ENCODE peak calls at places on chromosomes 13 and 19, in five cellular contexts. D, T, Y, P and I are unnamed samples.

GRCh38 chr13:95968906-95969305 is 84.3 kb downstream of the UGGT2 start:
- DNase-seq in P (no peak), T (no peak), D (no peak), Y (no peak), I (no peak)

GRCh38 chr19:1774999-1775772 is 21.9 kb downstream of the ONECUT3 start:
- DNase-seq in T (no peak), D (no peak), P (no peak), Y (no peak), I (no peak)

GRCh38 chr19:48970139-48970766 is 5.1 kb downstream of the FTL start:
- DNase-seq in P (no peak), D (no peak), T (no peak), Y (no peak), I (no peak)

GRCh38 chr19:43618921-43619261 is 538 bp downstream of the ZNF428 start:
- DNase-seq in D (no peak), Y (no peak), P (no peak), T (no peak), I (no peak)

GRCh38 chr13:98827449-98827848 is 75.0 kb upstream of the SLC15A1 start:
- DNase-seq in Y (no peak), D (no peak), P (no peak), T (no peak), I (no peak)

GRCh38 chr13:33272531-33273124 is 12.9 kb downstream of the STARD13 start:
- DNase-seq in T (no peak), D (no peak), P (peak), Y (no peak), I (no peak)

GRCh38 chr19:610801-611505 is 21.3 kb downstream of the HCN2 start:
- DNase-seq in T (no peak), Y (peak), P (peak), D (peak), I (no peak)

GRCh38 chr19:45011959-45012358 is 10.7 kb downstream of the RELB start:
- DNase-seq in P (no peak), D (no peak), T (no peak), Y (no peak), I (no peak)

GRCh38 chr13:47126432-47126831 is 229.6 kb upstream of the HTR2A start:
- DNase-seq in P (no peak), Y (no peak), D (no peak), T (peak), I (no peak)

GRCh38 chr13:72726721-72727416 is 560 bp downstream of the MZT1 start:
- DNase-seq in D (peak), T (peak), P (peak), Y (peak), I (peak)

GRCh38 chr13:99414048-99414995 is 87.0 kb upstream of the TM9SF2 start:
- DNase-seq in Y (no peak), P (no peak), D (no peak), T (no peak), I (no peak)

GRCh38 chr13:48801255-48801654 is 147.5 kb downstream of the CYSLTR2 start:
- DNase-seq in P (no peak), T (no peak), Y (no peak), D (no peak), I (no peak)

GRCh38 chr19:33784432-33784831 is 12.2 kb upstream of the KCTD15 start:
- DNase-seq in P (no peak), D (no peak), T (no peak), Y (no peak), I (no peak)

GRCh38 chr19:52585101-52585500 is 15.0 kb downstream of the ZNF701 start:
- DNase-seq in P (no peak), D (no peak), T (peak), Y (no peak), I (no peak)

GRCh38 chr19:29675650-29676186 is 10.5 kb downstream of the PLEKHF1 start:
- DNase-seq in T (no peak), D (peak), Y (no peak), P (no peak), I (peak)

GRCh38 chr13:65468628-65469027 is 1761.5 kb downstream of the PCDH9 start:
- DNase-seq in P (no peak), T (no peak), D (no peak), Y (no peak), I (no peak)

GRCh38 chr19:42471554-42472249 is 29.0 kb upstream of the CXCL17 start:
- DNase-seq in P (peak), T (peak), D (no peak), Y (peak), I (no peak)

GRCh38 chr19:961866-962620 is 22.1 kb upstream of the WDR18 start:
- DNase-seq in P (peak), D (no peak), Y (peak), T (no peak), I (no peak)

GRCh38 chr19:49362048-49362925 is at the start of gene TEAD2:
- DNase-seq in T (peak), D (peak), P (peak), Y (peak), I (peak)

GRCh38 chr19:45400192-45400591 is 4.7 kb downstream of the PPP1R13L start:
- DNase-seq in Y (no peak), P (no peak), T (no peak), D (no peak), I (no peak)

GRCh38 chr13:23618341-23618740 is 48.1 kb downstream of the TNFRSF19 start:
- DNase-seq in D (no peak), P (no peak), T (no peak), Y (peak), I (no peak)

GRCh38 chr13:37747071-37747612 is 122.4 kb downstream of the TRPC4 start:
- DNase-seq in Y (no peak), P (no peak), T (no peak), D (no peak), I (no peak)

GRCh38 chr13:51625555-51626345 is 41.5 kb downstream of the WDFY2 start:
- DNase-seq in P (no peak), T (peak), Y (no peak), D (no peak), I (no peak)

GRCh38 chr13:50353651-50354415 is 338.6 kb downstream of the KCNRG start:
- DNase-seq in P (no peak), Y (no peak), D (no peak), T (peak), I (no peak)

GRCh38 chr13:95502216-95502615 is 50.3 kb upstream of the CLDN10 start:
- DNase-seq in T (no peak), P (no peak), Y (no peak), D (no peak), I (no peak)

GRCh38 chr19:15330801-15331418 is 1.4 kb downstream of the BRD4 start:
- DNase-seq in P (peak), D (no peak), Y (peak), T (peak), I (no peak)
- TF ChIP-seq POLR2A in P (no peak), D (no peak), Y (no peak), T (no peak), I (no peak)

GRCh38 chr19:5790573-5791520 is at the start of gene DUS3L:
- DNase-seq in T (peak), D (peak), P (peak), Y (peak), I (peak)
- TF ChIP-seq POLR2A in T (peak), D (peak), P (peak), Y (peak), I (peak)

DNA sequence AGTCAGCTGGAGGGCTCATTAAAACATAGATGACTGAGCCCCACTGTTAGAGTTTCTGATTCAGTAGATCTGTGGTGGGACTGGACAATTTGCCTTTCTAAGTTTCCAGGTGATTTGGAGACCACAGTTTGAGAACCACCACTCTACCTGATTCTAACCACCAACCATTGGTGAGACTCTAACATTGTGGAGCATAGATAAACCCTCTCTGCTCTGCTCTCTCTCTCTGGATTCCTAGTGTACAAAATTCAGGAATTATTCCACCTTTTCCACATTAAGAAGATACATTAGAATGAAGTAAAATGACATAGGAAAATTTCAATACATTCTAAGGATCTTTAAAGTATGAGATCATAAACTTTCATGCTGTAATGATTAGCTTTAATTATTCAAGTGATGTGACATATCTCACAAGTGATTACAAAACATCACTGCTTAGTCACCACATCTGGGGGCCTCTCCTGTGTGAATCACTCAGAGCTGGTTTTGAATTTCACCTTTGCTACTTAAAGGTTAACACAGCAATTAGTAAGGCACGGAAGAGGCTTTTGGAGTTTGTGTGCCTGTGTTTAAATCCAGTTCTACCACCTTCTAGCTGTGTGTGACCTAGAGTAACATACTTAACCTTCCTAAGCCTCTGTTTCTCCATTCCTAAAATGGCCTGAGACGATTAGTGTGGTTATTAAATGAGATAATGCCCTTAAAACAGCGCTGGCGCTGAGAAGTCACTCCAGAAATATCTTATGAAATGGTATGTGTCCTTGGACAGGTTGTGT is 78.5 kb upstream of the NBEA start:
- DNase-seq in T (no peak), Y (peak), P (no peak), D (no peak), I (no peak)
- TF ChIP-seq POLR2A in T (no peak), Y (no peak), P (no peak), D (no peak), I (no peak)

DNA sequence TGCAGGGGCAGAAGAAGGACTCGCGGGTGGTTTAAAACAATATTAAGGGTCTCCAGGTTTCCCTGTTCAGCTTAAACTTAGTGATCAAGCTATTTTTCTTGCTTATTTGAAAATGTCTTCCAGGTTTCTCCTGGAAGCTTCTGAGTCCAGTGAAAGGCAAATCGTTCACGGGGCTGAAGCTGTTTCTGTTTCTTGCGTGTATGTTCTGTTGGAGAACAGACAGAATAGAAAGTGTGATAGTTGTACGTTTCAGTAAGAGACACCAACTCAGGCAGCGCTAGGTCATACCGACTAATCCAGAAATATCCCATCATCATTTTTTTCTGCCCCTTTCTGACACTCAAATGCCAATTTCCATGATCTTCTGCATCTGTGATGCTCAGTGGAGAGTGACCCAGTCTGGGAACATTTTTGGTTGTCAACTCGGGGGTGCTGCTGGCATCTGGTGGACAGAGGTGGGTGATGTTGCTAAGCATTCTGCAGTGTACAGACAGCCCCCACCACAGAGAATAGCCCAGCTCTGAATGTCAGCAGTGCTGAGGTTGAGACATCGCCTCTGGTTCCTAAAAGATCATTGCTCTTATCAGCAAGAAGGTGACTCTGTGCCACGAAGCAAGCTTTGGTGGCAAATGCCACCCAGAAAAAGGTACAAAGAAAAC is 4.3 kb downstream of the KLF2 start:
- DNase-seq in T (no peak), Y (no peak), P (no peak), D (no peak), I (peak)
- TF ChIP-seq POLR2A in T (no peak), Y (peak), P (peak), D (peak), I (no peak)

DNA sequence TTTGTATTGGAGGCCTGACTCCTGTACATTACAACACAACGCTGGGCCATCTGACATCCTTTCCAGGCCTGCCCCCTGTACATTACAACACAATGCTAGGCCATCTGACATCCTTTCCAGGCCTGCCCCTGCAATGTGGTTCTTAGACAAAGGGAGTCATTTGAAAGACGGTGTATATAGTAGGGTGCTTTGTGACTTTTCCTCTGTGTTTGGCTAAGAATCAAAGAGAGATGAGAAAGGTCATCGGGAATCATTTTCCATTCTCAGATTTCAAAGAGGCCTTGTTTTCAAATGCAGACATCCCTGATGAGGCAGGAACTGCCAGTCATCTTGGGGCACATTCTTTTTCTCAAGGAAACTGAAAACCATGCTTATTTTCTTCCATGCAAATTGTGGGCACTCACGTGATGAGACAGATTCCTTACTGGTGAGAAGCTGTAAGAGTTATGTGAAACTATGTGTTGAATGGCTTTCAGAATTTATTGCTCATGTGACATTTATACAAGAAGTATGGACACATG is 551.6 kb downstream of the MYO16 start:
- DNase-seq in P (no peak), T (no peak), D (no peak), Y (peak), I (no peak)
- TF ChIP-seq POLR2A in P (no peak), T (no peak), D (no peak), Y (no peak), I (no peak)

GRCh38 chr13:41004875-41005693 is 14.0 kb downstream of the ELF1 start:
- DNase-seq in P (no peak), T (no peak), D (no peak), Y (no peak), I (no peak)
- TF ChIP-seq POLR2A in P (peak), T (no peak), D (no peak), Y (no peak), I (no peak)

DNA sequence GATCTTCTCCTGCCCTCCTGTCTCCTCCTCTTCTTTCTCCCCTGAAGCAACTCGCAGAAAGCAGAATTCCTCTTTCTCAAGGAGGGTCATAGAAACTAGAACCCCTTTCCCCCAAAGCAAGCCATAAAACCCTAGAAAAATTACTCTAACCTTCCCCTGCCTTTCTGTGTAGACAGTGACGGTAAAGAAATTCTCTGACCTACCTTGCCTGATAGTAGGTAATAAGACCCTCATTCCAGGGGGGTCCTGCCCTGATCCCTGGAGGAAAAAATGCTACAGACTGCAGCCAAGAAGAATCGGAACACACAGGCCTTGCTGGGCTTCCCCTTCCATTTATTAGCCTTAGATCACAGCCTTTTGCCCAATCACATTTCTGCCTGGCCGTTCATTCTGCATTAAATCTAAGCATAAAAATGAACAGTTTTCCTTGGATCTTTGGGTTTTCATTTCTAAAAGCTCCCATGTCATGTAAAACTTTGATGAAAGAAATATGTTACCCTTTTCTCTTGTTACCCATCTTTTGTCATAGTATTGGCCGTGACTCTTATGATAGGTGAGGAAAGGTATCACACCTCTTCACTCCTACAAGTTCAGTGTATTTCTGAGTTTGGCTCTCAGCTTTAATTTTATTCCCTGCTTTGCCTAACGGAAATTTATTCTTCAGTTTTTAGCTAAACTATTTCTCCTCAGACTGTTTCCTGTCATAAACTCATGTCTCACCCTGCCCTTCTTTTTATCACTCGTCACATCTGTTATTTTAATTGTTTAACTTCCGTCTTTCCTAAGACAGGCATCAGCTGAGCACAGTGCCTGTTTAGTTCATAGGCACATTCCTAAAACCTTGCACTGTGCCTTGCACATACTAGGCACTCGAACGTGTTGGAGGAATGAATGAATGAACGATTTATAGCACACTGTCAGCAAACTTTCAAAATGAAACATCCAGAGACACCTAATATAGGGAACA is 20.4 kb upstream of the CPB2 start:
- DNase-seq in P (no peak), D (no peak), T (no peak), Y (no peak), I (no peak)
- TF ChIP-seq POLR2A in P (no peak), D (no peak), T (no peak), Y (no peak), I (no peak)

DNA sequence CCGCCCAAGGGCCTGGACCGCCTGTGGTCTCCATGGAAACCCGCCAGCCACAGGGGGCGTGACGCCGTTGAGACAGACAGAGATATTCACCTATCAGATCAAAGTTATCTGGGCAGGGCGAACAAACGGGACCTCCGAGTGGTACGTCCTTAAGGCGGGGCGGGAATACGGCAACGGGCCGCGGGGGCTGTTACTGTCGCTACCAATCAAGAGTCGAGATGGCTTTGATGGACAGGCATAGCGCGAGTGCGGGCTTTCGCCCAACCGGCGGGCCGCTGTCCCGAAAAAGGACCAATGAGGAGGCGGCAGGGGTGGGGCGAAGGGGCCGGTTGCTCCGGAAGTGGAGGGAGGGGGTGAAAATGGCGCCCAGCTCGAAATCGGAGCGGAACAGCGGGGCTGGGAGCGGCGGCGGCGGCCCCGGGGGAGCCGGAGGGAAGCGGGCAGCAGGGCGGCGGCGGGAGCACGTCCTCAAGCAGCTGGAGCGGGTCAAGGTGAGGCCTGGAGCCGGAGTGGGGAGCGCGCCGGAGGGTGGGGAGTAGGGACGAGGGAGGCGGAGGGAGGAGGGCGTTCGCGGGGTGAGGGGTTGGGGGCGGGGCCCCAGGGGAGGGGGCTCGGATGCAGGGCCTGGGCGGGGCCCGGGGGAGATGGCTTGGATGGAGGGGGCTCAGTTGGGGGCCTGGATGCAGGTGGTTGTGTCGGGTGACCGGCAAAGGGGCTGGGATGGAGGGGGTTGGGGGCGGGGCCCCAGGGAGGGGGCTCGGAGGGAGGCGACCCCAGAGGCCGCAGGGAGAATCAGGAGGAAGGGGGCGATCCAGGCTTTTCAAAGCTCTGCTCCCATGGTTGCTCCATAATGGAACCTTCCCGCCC is at the start of gene DCAF15:
- DNase-seq in P (peak), T (peak), D (peak), Y (peak), I (peak)
- TF ChIP-seq POLR2A in P (peak), T (peak), D (no peak), Y (peak), I (peak)

DNA sequence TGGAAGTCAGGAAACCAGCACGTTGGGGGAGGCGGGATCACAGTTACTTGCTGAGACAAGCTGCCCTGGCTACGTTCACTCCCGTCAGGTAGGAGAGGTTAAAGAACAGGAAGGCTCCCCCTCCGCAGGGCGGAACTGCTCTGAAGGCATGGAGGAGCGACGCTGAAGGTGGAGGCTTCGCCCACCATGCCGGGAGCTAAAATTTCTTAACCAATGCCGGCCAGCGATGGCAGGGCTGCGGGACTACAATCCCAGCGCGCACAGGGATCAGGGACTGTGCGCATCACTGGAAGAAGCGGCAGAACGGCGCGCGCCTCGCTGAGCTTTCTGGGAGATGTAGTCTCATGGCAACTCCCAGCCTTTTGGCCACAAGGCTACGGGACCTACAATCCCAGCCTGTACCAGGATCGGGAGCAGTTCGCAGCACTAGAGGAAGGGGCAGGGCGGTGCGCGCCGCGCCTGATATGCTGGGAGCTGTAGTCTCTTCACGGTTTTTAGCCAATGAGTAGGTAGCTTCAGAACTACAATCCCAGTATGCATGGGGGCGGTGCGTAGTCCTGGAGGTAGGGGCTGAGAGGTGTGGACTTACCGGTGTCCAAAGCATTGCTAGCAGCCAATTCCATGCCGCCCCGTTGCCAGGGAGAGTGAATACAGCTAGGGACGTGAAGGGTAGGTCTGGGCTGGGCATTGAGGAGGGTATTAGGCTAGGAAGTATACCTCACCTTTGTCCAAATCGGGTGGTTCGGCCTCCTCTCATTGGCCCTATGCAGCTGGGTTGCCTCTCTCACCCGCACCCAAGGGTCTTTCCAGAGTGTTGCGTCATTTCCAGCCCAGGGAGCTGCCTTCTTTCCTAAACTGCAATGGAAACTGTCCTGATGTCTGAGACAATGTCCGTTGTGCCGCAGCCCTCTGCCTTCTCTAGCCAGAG is 12.8 kb upstream of the ZNF682 start:
- DNase-seq in Y (peak), T (peak), D (peak), P (peak), I (peak)
- TF ChIP-seq POLR2A in Y (peak), T (peak), D (no peak), P (peak), I (no peak)

GRCh38 chr13:30735025-30735967 is at the start of gene ALOX5AP:
- DNase-seq in D (peak), Y (no peak), P (peak), T (no peak), I (no peak)
- TF ChIP-seq POLR2A in D (peak), Y (no peak), P (peak), T (no peak), I (no peak)